ENCODE peak calls at places on chromosome 13, in six cellular contexts. One of them, this sample, is unnamed.

GRCh38 chr13:53129864-53130393 is 101.3 kb downstream of the OLFM4 start:
- DNase-seq in endothelial cell: no peak
- DNase-seq in astrocyte of the spinal cord: no peak
- DNase-seq in CD8-positive, alpha-beta T cell: no peak
- DNase-seq in dorsolateral prefrontal cortex: no peak
- DNase-seq in stomach: no peak
- DNase-seq in this sample: no peak

GRCh38 chr13:100722517-100722916 is 47.9 kb upstream of the TMTC4 start:
- DNase-seq in endothelial cell: no peak
- DNase-seq in astrocyte of the spinal cord: no peak
- DNase-seq in CD8-positive, alpha-beta T cell: no peak
- DNase-seq in dorsolateral prefrontal cortex: no peak
- DNase-seq in stomach: no peak
- DNase-seq in this sample: no peak

GRCh38 chr13:57582032-57582431 is 49.5 kb upstream of the PCDH17 start:
- DNase-seq in endothelial cell: no peak
- DNase-seq in astrocyte of the spinal cord: no peak
- DNase-seq in CD8-positive, alpha-beta T cell: no peak
- DNase-seq in dorsolateral prefrontal cortex: no peak
- DNase-seq in stomach: no peak
- DNase-seq in this sample: peak

GRCh38 chr13:38979891-38980627 is 10.6 kb downstream of the STOML3 start:
- DNase-seq in endothelial cell: no peak
- DNase-seq in astrocyte of the spinal cord: no peak
- DNase-seq in CD8-positive, alpha-beta T cell: no peak
- DNase-seq in dorsolateral prefrontal cortex: peak
- DNase-seq in stomach: no peak
- DNase-seq in this sample: no peak

GRCh38 chr13:75633285-75633684 is 2.8 kb upstream of the LMO7 start:
- DNase-seq in endothelial cell: no peak
- DNase-seq in astrocyte of the spinal cord: peak
- DNase-seq in CD8-positive, alpha-beta T cell: no peak
- DNase-seq in dorsolateral prefrontal cortex: no peak
- DNase-seq in stomach: no peak
- DNase-seq in this sample: no peak

GRCh38 chr13:45296259-45296658 is 44.7 kb downstream of the TPT1 start:
- DNase-seq in endothelial cell: no peak
- DNase-seq in astrocyte of the spinal cord: no peak
- DNase-seq in CD8-positive, alpha-beta T cell: no peak
- DNase-seq in dorsolateral prefrontal cortex: no peak
- DNase-seq in stomach: no peak
- DNase-seq in this sample: no peak

GRCh38 chr13:55062662-55063061 is 2034.0 kb downstream of the OLFM4 start:
- DNase-seq in endothelial cell: no peak
- DNase-seq in astrocyte of the spinal cord: no peak
- DNase-seq in CD8-positive, alpha-beta T cell: no peak
- DNase-seq in dorsolateral prefrontal cortex: no peak
- DNase-seq in stomach: no peak
- DNase-seq in this sample: no peak

GRCh38 chr13:46124967-46125933 is 20.4 kb upstream of the CPB2 start:
- DNase-seq in endothelial cell: no peak
- DNase-seq in astrocyte of the spinal cord: no peak
- DNase-seq in CD8-positive, alpha-beta T cell: no peak
- DNase-seq in dorsolateral prefrontal cortex: no peak
- DNase-seq in stomach: no peak
- DNase-seq in this sample: no peak

GRCh38 chr13:28723806-28724205 is 5.0 kb upstream of the SLC46A3 start:
- DNase-seq in endothelial cell: no peak
- DNase-seq in astrocyte of the spinal cord: no peak
- DNase-seq in CD8-positive, alpha-beta T cell: no peak
- DNase-seq in dorsolateral prefrontal cortex: no peak
- DNase-seq in stomach: no peak
- DNase-seq in this sample: no peak

GRCh38 chr13:48749144-48749543 is 95.4 kb downstream of the CYSLTR2 start:
- DNase-seq in endothelial cell: no peak
- DNase-seq in astrocyte of the spinal cord: peak
- DNase-seq in CD8-positive, alpha-beta T cell: no peak
- DNase-seq in dorsolateral prefrontal cortex: no peak
- DNase-seq in stomach: no peak
- DNase-seq in this sample: no peak

GRCh38 chr13:90448466-90449037 is 898.9 kb upstream of the MIR17HG start:
- DNase-seq in endothelial cell: no peak
- DNase-seq in astrocyte of the spinal cord: no peak
- DNase-seq in CD8-positive, alpha-beta T cell: no peak
- DNase-seq in dorsolateral prefrontal cortex: no peak
- DNase-seq in stomach: no peak
- DNase-seq in this sample: no peak
- TF ChIP-seq CTCF in endothelial cell: no peak
- TF ChIP-seq CTCF in astrocyte of the spinal cord: no peak
- TF ChIP-seq CTCF in CD8-positive, alpha-beta T cell: no peak
- TF ChIP-seq CTCF in dorsolateral prefrontal cortex: no peak
- TF ChIP-seq CTCF in stomach: no peak
- TF ChIP-seq CTCF in this sample: no peak

GRCh38 chr13:113815151-113816058 is 48.5 kb downstream of the GAS6 start:
- DNase-seq in endothelial cell: no peak
- DNase-seq in astrocyte of the spinal cord: no peak
- DNase-seq in CD8-positive, alpha-beta T cell: no peak
- DNase-seq in dorsolateral prefrontal cortex: no peak
- DNase-seq in stomach: no peak
- DNase-seq in this sample: no peak

GRCh38 chr13:113814435-113814821 is 49.4 kb downstream of the GAS6 start:
- DNase-seq in endothelial cell: no peak
- DNase-seq in astrocyte of the spinal cord: peak
- DNase-seq in CD8-positive, alpha-beta T cell: no peak
- DNase-seq in dorsolateral prefrontal cortex: no peak
- DNase-seq in stomach: no peak
- DNase-seq in this sample: no peak

GRCh38 chr13:113817860-113818691 is 45.8 kb downstream of the GAS6 start:
- DNase-seq in endothelial cell: no peak
- DNase-seq in astrocyte of the spinal cord: no peak
- DNase-seq in CD8-positive, alpha-beta T cell: no peak
- DNase-seq in dorsolateral prefrontal cortex: no peak
- DNase-seq in stomach: no peak
- DNase-seq in this sample: no peak

GRCh38 chr13:113816925-113817859 is 46.7 kb downstream of the GAS6 start:
- DNase-seq in endothelial cell: peak
- DNase-seq in astrocyte of the spinal cord: peak
- DNase-seq in CD8-positive, alpha-beta T cell: peak
- DNase-seq in dorsolateral prefrontal cortex: peak
- DNase-seq in stomach: peak
- DNase-seq in this sample: peak

GRCh38 chr13:113816248-113816924 is 47.5 kb downstream of the GAS6 start:
- DNase-seq in endothelial cell: no peak
- DNase-seq in astrocyte of the spinal cord: no peak
- DNase-seq in CD8-positive, alpha-beta T cell: no peak
- DNase-seq in dorsolateral prefrontal cortex: no peak
- DNase-seq in stomach: no peak
- DNase-seq in this sample: no peak
- TF ChIP-seq CTCF in endothelial cell: no peak
- TF ChIP-seq CTCF in astrocyte of the spinal cord: no peak
- TF ChIP-seq CTCF in CD8-positive, alpha-beta T cell: no peak
- TF ChIP-seq CTCF in dorsolateral prefrontal cortex: no peak
- TF ChIP-seq CTCF in stomach: no peak
- TF ChIP-seq CTCF in this sample: no peak

DNA sequence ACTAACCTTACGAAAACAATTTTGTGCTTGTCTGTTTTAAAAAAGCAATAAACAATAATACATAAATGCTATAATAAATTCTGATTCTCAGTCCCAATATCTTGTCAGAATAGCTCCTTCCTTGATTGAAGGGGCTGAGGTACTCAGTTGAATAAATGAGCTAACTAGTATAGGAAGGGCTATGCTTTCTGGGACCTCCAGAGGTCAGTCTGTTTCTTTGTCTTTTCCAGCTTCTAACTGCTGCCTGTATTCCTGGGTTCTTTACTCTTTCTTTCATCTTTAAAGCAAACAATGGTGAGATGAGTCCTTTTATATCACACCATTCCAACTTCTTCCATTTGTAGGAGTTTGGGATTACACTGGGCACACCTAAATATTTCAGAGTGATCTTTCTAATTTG is 1297.0 kb upstream of the ATXN8OS start:
- DNase-seq in endothelial cell: no peak
- DNase-seq in astrocyte of the spinal cord: no peak
- DNase-seq in CD8-positive, alpha-beta T cell: no peak
- DNase-seq in dorsolateral prefrontal cortex: no peak
- DNase-seq in stomach: no peak
- DNase-seq in this sample: no peak
- TF ChIP-seq CTCF in endothelial cell: no peak
- TF ChIP-seq CTCF in astrocyte of the spinal cord: peak
- TF ChIP-seq CTCF in CD8-positive, alpha-beta T cell: no peak
- TF ChIP-seq CTCF in dorsolateral prefrontal cortex: no peak
- TF ChIP-seq CTCF in stomach: no peak
- TF ChIP-seq CTCF in this sample: no peak

GRCh38 chr13:79637086-79637763 is 156.3 kb downstream of the NDFIP2 start:
- DNase-seq in endothelial cell: no peak
- DNase-seq in astrocyte of the spinal cord: no peak
- DNase-seq in CD8-positive, alpha-beta T cell: no peak
- DNase-seq in dorsolateral prefrontal cortex: no peak
- DNase-seq in stomach: peak
- DNase-seq in this sample: no peak

GRCh38 chr13:79646880-79647279 is 165.9 kb downstream of the NDFIP2 start:
- DNase-seq in endothelial cell: no peak
- DNase-seq in astrocyte of the spinal cord: no peak
- DNase-seq in CD8-positive, alpha-beta T cell: no peak
- DNase-seq in dorsolateral prefrontal cortex: no peak
- DNase-seq in stomach: no peak
- DNase-seq in this sample: no peak

GRCh38 chr13:79647518-79647917 is 166.6 kb downstream of the NDFIP2 start:
- DNase-seq in endothelial cell: no peak
- DNase-seq in astrocyte of the spinal cord: no peak
- DNase-seq in CD8-positive, alpha-beta T cell: no peak
- DNase-seq in dorsolateral prefrontal cortex: no peak
- DNase-seq in stomach: no peak
- DNase-seq in this sample: no peak

GRCh38 chr13:79645569-79645968 is 164.6 kb downstream of the NDFIP2 start:
- DNase-seq in endothelial cell: no peak
- DNase-seq in astrocyte of the spinal cord: no peak
- DNase-seq in CD8-positive, alpha-beta T cell: no peak
- DNase-seq in dorsolateral prefrontal cortex: no peak
- DNase-seq in stomach: no peak
- DNase-seq in this sample: no peak

DNA sequence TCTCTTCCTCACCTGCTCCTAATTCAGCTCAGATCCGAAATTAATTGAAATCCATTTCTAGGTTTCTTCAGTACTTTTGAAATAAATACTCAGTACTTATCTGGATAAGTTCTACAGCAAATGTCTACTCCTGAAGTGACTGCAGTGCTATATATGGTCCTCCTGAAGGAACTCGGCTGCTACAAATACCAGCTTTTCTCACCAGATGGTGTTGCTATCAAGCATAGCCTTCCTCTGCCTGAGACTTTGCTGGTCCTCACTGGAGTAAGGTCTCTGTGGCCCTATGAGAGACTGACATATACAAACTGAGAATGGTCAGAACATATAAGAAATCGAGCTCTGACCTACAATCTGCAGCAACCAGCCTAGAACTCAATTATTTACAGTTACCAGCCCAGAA is 161.6 kb downstream of the NDFIP2 start:
- DNase-seq in endothelial cell: no peak
- DNase-seq in astrocyte of the spinal cord: no peak
- DNase-seq in CD8-positive, alpha-beta T cell: no peak
- DNase-seq in dorsolateral prefrontal cortex: no peak
- DNase-seq in stomach: no peak
- DNase-seq in this sample: no peak
- TF ChIP-seq CTCF in endothelial cell: no peak
- TF ChIP-seq CTCF in astrocyte of the spinal cord: no peak
- TF ChIP-seq CTCF in CD8-positive, alpha-beta T cell: no peak
- TF ChIP-seq CTCF in dorsolateral prefrontal cortex: no peak
- TF ChIP-seq CTCF in stomach: no peak
- TF ChIP-seq CTCF in this sample: no peak

GRCh38 chr13:73607489-73608156 is 526.6 kb downstream of the KLF12 start:
- DNase-seq in endothelial cell: no peak
- DNase-seq in astrocyte of the spinal cord: no peak
- DNase-seq in CD8-positive, alpha-beta T cell: no peak
- DNase-seq in dorsolateral prefrontal cortex: no peak
- DNase-seq in stomach: no peak
- DNase-seq in this sample: no peak

GRCh38 chr13:73603646-73604045 is 530.6 kb downstream of the KLF12 start:
- DNase-seq in endothelial cell: no peak
- DNase-seq in astrocyte of the spinal cord: no peak
- DNase-seq in CD8-positive, alpha-beta T cell: no peak
- DNase-seq in dorsolateral prefrontal cortex: no peak
- DNase-seq in stomach: no peak
- DNase-seq in this sample: no peak

GRCh38 chr13:73610799-73611592 is 523.2 kb downstream of the KLF12 start:
- DNase-seq in endothelial cell: no peak
- DNase-seq in astrocyte of the spinal cord: no peak
- DNase-seq in CD8-positive, alpha-beta T cell: no peak
- DNase-seq in dorsolateral prefrontal cortex: no peak
- DNase-seq in stomach: no peak
- DNase-seq in this sample: no peak

GRCh38 chr13:73608731-73609485 is 525.3 kb downstream of the KLF12 start:
- DNase-seq in endothelial cell: no peak
- DNase-seq in astrocyte of the spinal cord: no peak
- DNase-seq in CD8-positive, alpha-beta T cell: no peak
- DNase-seq in dorsolateral prefrontal cortex: no peak
- DNase-seq in stomach: no peak
- DNase-seq in this sample: no peak

GRCh38 chr13:73608157-73608516 is 526.1 kb downstream of the KLF12 start:
- DNase-seq in endothelial cell: no peak
- DNase-seq in astrocyte of the spinal cord: no peak
- DNase-seq in CD8-positive, alpha-beta T cell: no peak
- DNase-seq in dorsolateral prefrontal cortex: no peak
- DNase-seq in stomach: no peak
- DNase-seq in this sample: no peak
- TF ChIP-seq CTCF in endothelial cell: no peak
- TF ChIP-seq CTCF in astrocyte of the spinal cord: no peak
- TF ChIP-seq CTCF in CD8-positive, alpha-beta T cell: no peak
- TF ChIP-seq CTCF in dorsolateral prefrontal cortex: no peak
- TF ChIP-seq CTCF in stomach: no peak
- TF ChIP-seq CTCF in this sample: no peak

GRCh38 chr13:41589434-41589833 is 132.1 kb downstream of the RGCC start:
- DNase-seq in endothelial cell: no peak
- DNase-seq in astrocyte of the spinal cord: no peak
- DNase-seq in CD8-positive, alpha-beta T cell: no peak
- DNase-seq in dorsolateral prefrontal cortex: no peak
- DNase-seq in stomach: no peak
- DNase-seq in this sample: no peak

GRCh38 chr13:41590122-41590521 is 132.8 kb downstream of the RGCC start:
- DNase-seq in endothelial cell: no peak
- DNase-seq in astrocyte of the spinal cord: no peak
- DNase-seq in CD8-positive, alpha-beta T cell: no peak
- DNase-seq in dorsolateral prefrontal cortex: no peak
- DNase-seq in stomach: no peak
- DNase-seq in this sample: no peak

GRCh38 chr13:41588899-41589298 is 131.5 kb downstream of the RGCC start:
- DNase-seq in endothelial cell: no peak
- DNase-seq in astrocyte of the spinal cord: peak
- DNase-seq in CD8-positive, alpha-beta T cell: no peak
- DNase-seq in dorsolateral prefrontal cortex: no peak
- DNase-seq in stomach: no peak
- DNase-seq in this sample: no peak

GRCh38 chr13:41590643-41591042 is 133.3 kb downstream of the RGCC start:
- DNase-seq in endothelial cell: no peak
- DNase-seq in astrocyte of the spinal cord: no peak
- DNase-seq in CD8-positive, alpha-beta T cell: no peak
- DNase-seq in dorsolateral prefrontal cortex: no peak
- DNase-seq in stomach: no peak
- DNase-seq in this sample: no peak

GRCh38 chr13:41587490-41587889 is 130.1 kb downstream of the RGCC start:
- DNase-seq in endothelial cell: peak
- DNase-seq in astrocyte of the spinal cord: no peak
- DNase-seq in CD8-positive, alpha-beta T cell: peak
- DNase-seq in dorsolateral prefrontal cortex: no peak
- DNase-seq in stomach: no peak
- DNase-seq in this sample: no peak
- TF ChIP-seq CTCF in endothelial cell: peak
- TF ChIP-seq CTCF in astrocyte of the spinal cord: peak
- TF ChIP-seq CTCF in CD8-positive, alpha-beta T cell: peak
- TF ChIP-seq CTCF in dorsolateral prefrontal cortex: no peak
- TF ChIP-seq CTCF in stomach: no peak
- TF ChIP-seq CTCF in this sample: no peak